ENCODE peak calls at places on chromosomes 6 and 20, in four cellular contexts. One of them, this sample, is unnamed.

GRCh38 chr20:46683939-46684750 is 5.1 kb downstream of the TP53RK start:
- DNase-seq in tibial nerve: peak
- DNase-seq in stomach: peak
- DNase-seq in GM12878: no peak
- DNase-seq in this sample: no peak

GRCh38 chr6:129882510-129883023 is 21.5 kb upstream of the TMEM244 start:
- DNase-seq in stomach: no peak
- DNase-seq in GM12878: peak
- DNase-seq in tibial nerve: no peak
- DNase-seq in this sample: peak

GRCh38 chr6:157632821-157633220 is 190.2 kb upstream of the SNX9 start:
- DNase-seq in tibial nerve: no peak
- DNase-seq in stomach: no peak
- DNase-seq in GM12878: no peak
- DNase-seq in this sample: no peak

GRCh38 chr20:50504231-50504823 is 5.9 kb upstream of the PTPN1 start:
- DNase-seq in GM12878: no peak
- DNase-seq in stomach: no peak
- DNase-seq in tibial nerve: no peak
- DNase-seq in this sample: no peak

GRCh38 chr20:49982346-49983122 is at the start of gene SNAI1:
- DNase-seq in stomach: peak
- DNase-seq in tibial nerve: peak
- DNase-seq in GM12878: peak
- DNase-seq in this sample: peak

GRCh38 chr6:11033825-11034224 is 10.3 kb downstream of the ELOVL2 start:
- DNase-seq in GM12878: no peak
- DNase-seq in stomach: no peak
- DNase-seq in tibial nerve: no peak
- DNase-seq in this sample: no peak

GRCh38 chr20:10637563-10637962 is 36.2 kb downstream of the JAG1 start:
- DNase-seq in tibial nerve: no peak
- DNase-seq in GM12878: no peak
- DNase-seq in stomach: no peak
- DNase-seq in this sample: no peak

GRCh38 chr6:150368762-150369161 is at the start of gene IYD:
- DNase-seq in tibial nerve: no peak
- DNase-seq in stomach: peak
- DNase-seq in GM12878: no peak
- DNase-seq in this sample: peak

GRCh38 chr6:40845588-40845987 is 193.4 kb downstream of the UNC5CL start:
- DNase-seq in tibial nerve: peak
- DNase-seq in stomach: peak
- DNase-seq in GM12878: no peak
- DNase-seq in this sample: peak

GRCh38 chr6:20202070-20202658 is 10.1 kb downstream of the MBOAT1 start:
- DNase-seq in tibial nerve: no peak
- DNase-seq in stomach: no peak
- DNase-seq in GM12878: peak
- DNase-seq in this sample: no peak

DNA sequence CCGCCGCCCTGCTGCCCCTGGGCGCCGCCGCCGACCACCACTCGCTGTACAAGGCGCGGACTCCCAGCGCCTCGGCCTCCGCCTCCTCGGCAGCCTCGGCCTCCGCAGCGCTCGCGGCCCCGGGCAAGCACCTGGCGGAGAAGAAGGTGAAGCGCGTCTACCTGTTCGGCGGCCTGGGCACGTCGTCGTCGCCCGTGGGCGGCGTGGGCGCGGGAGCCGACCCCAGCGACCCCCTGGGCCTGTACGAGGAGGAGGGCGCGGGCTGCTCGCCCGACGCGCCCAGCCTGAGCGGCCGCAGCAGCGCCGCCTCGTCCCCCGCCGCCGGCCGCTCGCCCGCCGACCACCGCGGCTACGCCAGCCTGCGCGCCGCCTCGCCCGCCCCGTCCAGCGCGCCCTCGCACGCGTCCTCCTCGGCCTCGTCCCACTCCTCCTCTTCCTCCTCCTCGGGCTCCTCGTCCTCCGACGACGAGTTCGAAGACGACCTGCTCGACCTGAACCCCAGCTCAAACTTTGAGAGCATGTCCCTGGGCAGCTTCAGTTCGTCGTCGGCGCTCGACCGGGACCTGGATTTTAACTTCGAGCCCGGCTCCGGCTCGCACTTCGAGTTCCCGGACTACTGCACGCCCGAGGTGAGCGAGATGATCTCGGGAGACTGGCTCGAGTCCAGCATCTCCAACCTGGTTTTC is 1.9 kb downstream of the SOX4 start:
- DNase-seq in GM12878: no peak
- DNase-seq in stomach: peak
- DNase-seq in tibial nerve: peak
- DNase-seq in this sample: peak
- TF ChIP-seq CTCF in GM12878: peak
- TF ChIP-seq CTCF in stomach: no peak
- TF ChIP-seq CTCF in tibial nerve: no peak
- TF ChIP-seq CTCF in this sample: peak

DNA sequence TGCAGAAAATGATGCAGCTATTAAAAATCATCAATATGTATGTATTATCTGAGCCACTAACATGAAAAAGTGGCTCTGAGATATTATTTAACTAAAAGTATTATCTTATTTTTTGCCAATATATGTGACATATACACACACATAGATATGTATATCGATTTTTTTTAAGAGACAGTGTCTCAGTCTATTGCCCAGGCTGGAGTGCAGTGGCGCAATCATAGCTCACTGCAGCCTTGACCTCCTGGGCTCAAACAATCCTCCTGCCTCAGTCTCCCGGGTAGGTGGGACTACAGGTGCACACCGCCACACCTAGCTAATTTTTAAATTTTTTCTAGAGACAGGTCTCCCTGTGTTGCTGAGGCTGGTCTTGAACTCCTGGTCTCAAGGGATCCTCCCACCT is 1.6 kb upstream of the TRAF3IP2 start:
- DNase-seq in GM12878: no peak
- DNase-seq in tibial nerve: no peak
- DNase-seq in stomach: no peak
- DNase-seq in this sample: no peak
- H3K4me3 ChIP-seq in GM12878: no peak
- H3K4me3 ChIP-seq in tibial nerve: no peak
- H3K4me3 ChIP-seq in stomach: no peak
- H3K4me3 ChIP-seq in this sample: no peak

GRCh38 chr6:163393923-163394322 is 20.6 kb upstream of the QKI start:
- DNase-seq in tibial nerve: no peak
- DNase-seq in stomach: no peak
- DNase-seq in GM12878: no peak
- DNase-seq in this sample: no peak

GRCh38 chr6:163392533-163392932 is 22.0 kb upstream of the QKI start:
- DNase-seq in stomach: peak
- DNase-seq in GM12878: no peak
- DNase-seq in tibial nerve: peak
- DNase-seq in this sample: no peak

GRCh38 chr6:163394659-163395058 is 19.9 kb upstream of the QKI start:
- DNase-seq in GM12878: no peak
- DNase-seq in tibial nerve: no peak
- DNase-seq in stomach: no peak
- DNase-seq in this sample: no peak

GRCh38 chr6:163395786-163396185 is 18.7 kb upstream of the QKI start:
- DNase-seq in stomach: no peak
- DNase-seq in tibial nerve: no peak
- DNase-seq in GM12878: no peak
- DNase-seq in this sample: no peak

DNA sequence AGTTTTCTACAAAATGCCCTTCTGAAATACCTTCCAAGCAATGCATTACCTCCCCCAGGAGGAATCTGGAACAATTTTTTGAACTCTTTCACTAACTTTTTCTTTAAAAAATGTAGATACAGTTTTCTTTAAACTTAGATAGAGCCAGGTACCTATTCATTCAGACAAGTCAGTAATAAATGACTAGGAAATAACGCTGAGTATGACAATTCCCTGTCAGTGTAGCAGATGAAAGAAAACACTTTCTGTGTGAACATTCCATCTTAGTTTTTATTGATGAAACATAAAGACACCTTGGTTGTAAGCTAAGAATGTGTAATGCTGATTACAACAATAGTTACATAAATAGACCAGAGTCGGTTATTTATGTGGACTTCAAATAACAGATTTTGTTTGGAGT is 19.4 kb upstream of the QKI start:
- DNase-seq in stomach: no peak
- DNase-seq in tibial nerve: no peak
- DNase-seq in GM12878: no peak
- DNase-seq in this sample: no peak
- TF ChIP-seq EP300 in stomach: no peak
- TF ChIP-seq EP300 in tibial nerve: no peak
- TF ChIP-seq EP300 in GM12878: no peak
- TF ChIP-seq EP300 in this sample: no peak

GRCh38 chr20:16530201-16530681 is 43.0 kb downstream of the KIF16B start:
- DNase-seq in GM12878: no peak
- DNase-seq in stomach: peak
- DNase-seq in tibial nerve: no peak
- DNase-seq in this sample: peak
- TF ChIP-seq CTCF in GM12878: no peak
- TF ChIP-seq CTCF in stomach: no peak
- TF ChIP-seq CTCF in tibial nerve: no peak
- TF ChIP-seq CTCF in this sample: no peak

GRCh38 chr20:31560094-31560899 is 44.8 kb upstream of the ID1 start:
- DNase-seq in GM12878: no peak
- DNase-seq in tibial nerve: peak
- DNase-seq in stomach: peak
- DNase-seq in this sample: peak

GRCh38 chr20:31559704-31560093 is 45.4 kb upstream of the ID1 start:
- DNase-seq in GM12878: no peak
- DNase-seq in stomach: no peak
- DNase-seq in tibial nerve: no peak
- DNase-seq in this sample: no peak

GRCh38 chr20:31560900-31561598 is 44.0 kb upstream of the ID1 start:
- DNase-seq in GM12878: no peak
- DNase-seq in tibial nerve: no peak
- DNase-seq in stomach: peak
- DNase-seq in this sample: peak

GRCh38 chr20:31564284-31564683 is 40.8 kb upstream of the ID1 start:
- DNase-seq in stomach: no peak
- DNase-seq in tibial nerve: no peak
- DNase-seq in GM12878: no peak
- DNase-seq in this sample: no peak

GRCh38 chr20:31562241-31562640 is 42.8 kb upstream of the ID1 start:
- DNase-seq in GM12878: no peak
- DNase-seq in stomach: no peak
- DNase-seq in tibial nerve: no peak
- DNase-seq in this sample: no peak
- H3K4me3 ChIP-seq in GM12878: no peak
- H3K4me3 ChIP-seq in stomach: no peak
- H3K4me3 ChIP-seq in tibial nerve: no peak
- H3K4me3 ChIP-seq in this sample: no peak

DNA sequence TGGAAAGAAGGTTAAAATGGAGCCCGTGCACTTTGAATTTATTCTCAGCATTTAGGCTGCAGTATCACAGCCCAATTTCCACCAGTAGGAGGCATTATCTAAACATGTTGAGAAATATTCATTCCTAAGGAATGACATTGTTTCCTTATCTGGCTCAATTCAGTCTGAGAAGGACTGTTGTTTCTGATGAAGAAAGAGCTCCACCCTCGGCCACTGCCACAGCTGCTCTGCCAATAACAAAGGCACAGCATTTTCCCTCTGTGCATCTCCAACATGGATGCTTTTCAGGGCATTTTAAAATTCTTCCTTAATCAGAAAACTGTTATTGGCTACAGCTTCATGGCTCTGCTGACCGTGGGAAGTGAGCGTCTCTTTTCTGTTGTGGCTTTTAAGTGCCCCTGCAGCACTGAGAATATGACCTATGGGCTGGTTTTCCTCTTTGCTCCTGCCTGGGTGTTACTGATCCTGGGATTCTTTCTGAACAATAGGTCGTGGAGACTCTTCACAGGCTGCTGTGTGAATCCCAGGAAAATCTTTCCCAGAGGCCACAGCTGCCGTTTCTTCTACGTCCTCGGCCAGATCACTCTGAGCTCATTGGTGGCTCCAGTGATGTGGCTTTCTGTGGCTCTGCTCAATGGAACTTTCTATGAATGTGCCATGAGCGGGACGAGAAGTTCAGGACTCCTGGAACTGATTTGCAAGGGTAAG is at the start of gene CALHM5:
- DNase-seq in GM12878: no peak
- DNase-seq in tibial nerve: peak
- DNase-seq in stomach: no peak
- DNase-seq in this sample: peak
- TF ChIP-seq EP300 in GM12878: no peak
- TF ChIP-seq EP300 in tibial nerve: no peak
- TF ChIP-seq EP300 in stomach: no peak
- TF ChIP-seq EP300 in this sample: no peak